ENCODE peak calls at places on chromosomes 2 and 18, in ten cellular contexts. U is epithelial cell of esophagus, S is stomach, L is skeletal muscle cell, X is amniotic stem cell, K is substantia nigra, W is tibial artery, C is aorta, Z is AG10803, P is AG08396. A is an unnamed sample.

GRCh38 chr2:12769492-12770105 is 52.9 kb downstream of the TRIB2 start:
- DNase-seq in W (peak), L (peak), X (no peak), K (no peak), S (no peak), C (peak), P (no peak), Z (peak), U (no peak), A (peak)

GRCh38 chr2:34652636-34653035 is 1053.5 kb upstream of the FAM98A start:
- DNase-seq in C (no peak), P (no peak), S (no peak), K (no peak), U (peak), X (no peak), L (no peak), W (no peak), Z (no peak), A (no peak)

GRCh38 chr2:224747765-224748164 is 31.6 kb upstream of the CCDC195 start:
- DNase-seq in K (no peak), L (no peak), U (no peak), C (no peak), X (no peak), S (no peak), Z (no peak), W (no peak), P (no peak), A (no peak)

GRCh38 chr2:73939419-73939818 is 12.7 kb downstream of the DGUOK start:
- DNase-seq in W (no peak), X (no peak), P (peak), K (no peak), Z (peak), U (peak), C (no peak), L (no peak), S (peak), A (no peak)

GRCh38 chr2:109322111-109322510 is 193.1 kb downstream of the SH3RF3 start:
- DNase-seq in Z (peak), U (peak), C (peak), L (peak), X (no peak), S (peak), K (no peak), P (peak), W (peak), A (peak)

GRCh38 chr2:149595069-149595963 is 7.7 kb upstream of the MMADHC start:
- DNase-seq in U (peak), S (no peak), W (no peak), Z (peak), X (no peak), L (no peak), C (no peak), P (no peak), K (no peak), A (no peak)

GRCh38 chr2:11955883-11956282 is 209.5 kb downstream of the LPIN1 start:
- DNase-seq in K (no peak), U (no peak), X (no peak), Z (no peak), P (no peak), L (no peak), W (no peak), C (no peak), S (no peak), A (no peak)

GRCh38 chr2:209933499-209934458 is 68.7 kb upstream of the RPE start:
- DNase-seq in X (peak), W (no peak), S (peak), U (peak), Z (peak), C (no peak), P (peak), L (peak), K (peak), A (no peak)

GRCh38 chr2:236261452-236261851 is 2.8 kb downstream of the ASB18 start:
- DNase-seq in U (no peak), P (no peak), X (no peak), L (no peak), S (no peak), Z (no peak), C (no peak), W (no peak), K (no peak), A (no peak)

GRCh38 chr18:70154591-70155194 is 50.8 kb downstream of the RTTN start:
- DNase-seq in C (no peak), Z (peak), W (no peak), U (no peak), X (peak), K (no peak), S (no peak), L (peak), P (peak), A (no peak)

GRCh38 chr2:168683996-168684395 is 118.4 kb upstream of the NOSTRIN start:
- DNase-seq in C (no peak), P (no peak), U (no peak), S (no peak), Z (no peak), W (no peak), X (no peak), K (no peak), L (no peak), A (no peak)

GRCh38 chr2:127072970-127073369 is 34.0 kb downstream of the BIN1 start:
- DNase-seq in K (peak), C (no peak), W (no peak), X (no peak), P (no peak), Z (peak), L (no peak), S (no peak), U (no peak), A (no peak)

GRCh38 chr2:160289803-160290202 is 89.7 kb upstream of the ITGB6 start:
- DNase-seq in P (no peak), W (no peak), Z (peak), S (no peak), L (no peak), K (no peak), X (no peak), U (no peak), C (no peak), A (no peak)

GRCh38 chr2:81195017-81195773 is 890.6 kb upstream of the LRRTM1 start:
- DNase-seq in C (peak), K (no peak), U (no peak), P (no peak), L (no peak), S (no peak), X (no peak), Z (no peak), W (peak), A (no peak)

GRCh38 chr18:52903858-52904257 is 563.9 kb downstream of the DCC start:
- DNase-seq in X (no peak), P (no peak), S (peak), C (no peak), K (no peak), W (no peak), Z (peak), U (peak), L (no peak), A (peak)

GRCh38 chr2:100016756-100017155 is 125.6 kb downstream of the AFF3 start:
- DNase-seq in W (no peak), L (no peak), P (no peak), U (no peak), C (no peak), K (no peak), X (no peak), S (no peak), Z (no peak), A (no peak)

GRCh38 chr2:37912056-37912455 is 13.0 kb upstream of the RMDN2 start:
- DNase-seq in S (no peak), K (no peak), X (no peak), L (no peak), Z (peak), U (peak), C (no peak), P (no peak), W (no peak), A (no peak)

GRCh38 chr2:64975232-64975791 is 13.9 kb upstream of the SLC1A4 start:
- DNase-seq in U (peak), K (peak), X (peak), L (no peak), C (peak), P (peak), Z (peak), W (peak), S (no peak), A (peak)

GRCh38 chr18:76709659-76710645 is 112.4 kb upstream of the ZNF236 start:
- DNase-seq in K (peak), C (peak), X (peak), S (peak), U (peak), W (peak), P (peak), L (no peak), Z (peak), A (peak)

GRCh38 chr2:92074549-92074898 is 2796.7 kb upstream of the TEKT4 start:
- DNase-seq in S (peak), X (no peak), Z (no peak), K (no peak), C (no peak), W (peak), L (no peak), U (no peak), P (peak), A (no peak)

GRCh38 chr2:80364511-80365212 is 60.1 kb upstream of the LRRTM1 start:
- DNase-seq in W (no peak), Z (no peak), P (no peak), U (no peak), K (no peak), C (no peak), X (no peak), L (no peak), S (no peak), A (no peak)

GRCh38 chr18:57023483-57023882 is 123.4 kb upstream of the BOD1L2 start:
- DNase-seq in K (no peak), Z (no peak), S (no peak), X (no peak), W (no peak), L (no peak), U (no peak), C (no peak), P (no peak), A (no peak)

GRCh38 chr18:6763524-6763923 is 34.0 kb downstream of the ARHGAP28 start:
- DNase-seq in L (no peak), C (no peak), Z (no peak), S (no peak), K (no peak), P (no peak), U (no peak), W (no peak), X (no peak), A (no peak)

GRCh38 chr2:224585205-224586088 is at the start of gene CUL3:
- DNase-seq in Z (peak), U (peak), W (peak), C (peak), L (peak), K (peak), S (peak), X (peak), P (peak), A (peak)

GRCh38 chr2:8457620-8458255 is 224.1 kb upstream of the ID2 start:
- DNase-seq in S (peak), U (no peak), Z (no peak), L (no peak), K (no peak), P (no peak), X (no peak), C (no peak), W (no peak), A (no peak)

GRCh38 chr2:204187513-204188088 is 251.0 kb downstream of the ICOS start:
- DNase-seq in X (no peak), W (no peak), K (no peak), P (no peak), Z (no peak), S (no peak), U (no peak), L (no peak), C (no peak), A (no peak)

GRCh38 chr18:10851824-10852225 is 297.5 kb downstream of the PIEZO2 start:
- DNase-seq in P (peak), U (peak), L (peak), Z (peak), C (no peak), X (peak), S (no peak), K (no peak), W (no peak), A (no peak)

A was measured in left ventricle myocardium inferior.